ENCODE peak calls at places on chromosome 13, in nine cellular contexts. G, A, R, P, W, E, U, V and N are unnamed samples.

GRCh38 chr13:97057196-97057595 is 62.9 kb upstream of the OXGR1 start:
- DNase-seq in G (no peak), A (no peak), R (no peak), P (no peak), W (no peak), E (no peak), U (no peak), V (no peak), N (no peak)

GRCh38 chr13:27053235-27053884 is 118.3 kb downstream of the USP12 start:
- DNase-seq in G (no peak), A (no peak), R (peak), P (no peak), W (no peak), E (no peak), U (no peak), V (no peak), N (no peak)

GRCh38 chr13:38980628-38981078 is 10.0 kb downstream of the STOML3 start:
- DNase-seq in G (no peak), A (no peak), R (peak), P (no peak), W (no peak), E (peak), U (no peak), V (no peak), N (no peak)

GRCh38 chr13:109586509-109587346 is 199.7 kb downstream of the IRS2 start:
- DNase-seq in G (peak), A (no peak), R (peak), P (no peak), W (no peak), E (no peak), U (no peak), V (no peak), N (peak)

GRCh38 chr13:69040898-69041297 is 1066.7 kb upstream of the ATXN8OS start:
- DNase-seq in G (no peak), A (no peak), R (no peak), P (no peak), W (no peak), E (no peak), U (no peak), V (no peak), N (no peak)

GRCh38 chr13:104086205-104086604 is 1020.0 kb upstream of the SLC10A2 start:
- DNase-seq in G (no peak), A (no peak), R (no peak), P (no peak), W (no peak), E (no peak), U (no peak), V (no peak), N (no peak)

GRCh38 chr13:21483748-21484147 is 24.6 kb upstream of the ZDHHC20 start:
- DNase-seq in G (no peak), A (no peak), R (no peak), P (no peak), W (no peak), E (no peak), U (no peak), V (no peak), N (no peak)

GRCh38 chr13:26406791-26407190 is 150.7 kb upstream of the WASF3 start:
- DNase-seq in G (no peak), A (no peak), R (no peak), P (no peak), W (no peak), E (no peak), U (no peak), V (no peak), N (no peak)

GRCh38 chr13:20528451-20528850 is 2.8 kb upstream of the CRYL1 start:
- DNase-seq in G (no peak), A (no peak), R (no peak), P (no peak), W (no peak), E (no peak), U (no peak), V (no peak), N (no peak)

GRCh38 chr13:106378263-106378662 is 157.2 kb downstream of the EFNB2 start:
- DNase-seq in G (no peak), A (no peak), R (no peak), P (no peak), W (no peak), E (no peak), U (no peak), V (no peak), N (no peak)

GRCh38 chr13:111612918-111613317 is 292.5 kb downstream of the TEX29 start:
- DNase-seq in G (no peak), A (no peak), R (no peak), P (no peak), W (no peak), E (no peak), U (no peak), V (no peak), N (no peak)

GRCh38 chr13:42255854-42256253 is 16.1 kb upstream of the AKAP11 start:
- DNase-seq in G (no peak), A (no peak), R (no peak), P (no peak), W (no peak), E (no peak), U (no peak), V (no peak), N (no peak)

GRCh38 chr13:45792827-45793303 is 58.7 kb downstream of the SIAH3 start:
- DNase-seq in G (no peak), A (no peak), R (no peak), P (no peak), W (no peak), E (no peak), U (no peak), V (no peak), N (no peak)

GRCh38 chr13:27644302-27644701 is 22.6 kb downstream of the POLR1D start:
- DNase-seq in G (no peak), A (no peak), R (no peak), P (no peak), W (no peak), E (no peak), U (no peak), V (no peak), N (no peak)

GRCh38 chr13:23741879-23742510 is 147.2 kb downstream of the MIPEP start:
- DNase-seq in G (no peak), A (no peak), R (peak), P (no peak), W (peak), E (no peak), U (no peak), V (peak), N (no peak)

GRCh38 chr13:21837841-21838551 is 167.1 kb downstream of the FGF9 start:
- DNase-seq in G (no peak), A (no peak), R (peak), P (no peak), W (no peak), E (peak), U (no peak), V (no peak), N (no peak)

GRCh38 chr13:20993661-20994440 is 67.5 kb downstream of the LATS2 start:
- DNase-seq in G (no peak), A (no peak), R (no peak), P (no peak), W (no peak), E (no peak), U (peak), V (no peak), N (no peak)

GRCh38 chr13:71854401-71854800 is 12.6 kb downstream of the DACH1 start:
- DNase-seq in G (no peak), A (no peak), R (no peak), P (no peak), W (no peak), E (no peak), U (no peak), V (no peak), N (no peak)

GRCh38 chr13:105069106-105069505 is 1466.4 kb downstream of the EFNB2 start:
- DNase-seq in G (no peak), A (no peak), R (no peak), P (no peak), W (no peak), E (no peak), U (no peak), V (no peak), N (no peak)

GRCh38 chr13:28137556-28137955 is 789 bp upstream of the PAN3 start:
- DNase-seq in G (no peak), A (no peak), R (no peak), P (no peak), W (no peak), E (peak), U (peak), V (no peak), N (no peak)

GRCh38 chr13:101202590-101202989 is 213.7 kb downstream of the NALCN start:
- DNase-seq in G (no peak), A (no peak), R (peak), P (no peak), W (no peak), E (no peak), U (no peak), V (peak), N (no peak)

GRCh38 chr13:24719139-24719538 is 38.9 kb downstream of the ATP12A start:
- DNase-seq in G (no peak), A (no peak), R (no peak), P (no peak), W (no peak), E (no peak), U (no peak), V (no peak), N (no peak)

GRCh38 chr13:23433171-23434153 is at the start of gene SACS:
- DNase-seq in G (peak), A (peak), R (peak), P (peak), W (peak), E (peak), U (no peak), V (no peak), N (no peak)

GRCh38 chr13:37595162-37595561 is 3.4 kb downstream of the POSTN start:
- DNase-seq in G (no peak), A (no peak), R (no peak), P (no peak), W (no peak), E (no peak), U (no peak), V (no peak), N (no peak)

GRCh38 chr13:98083507-98083906 is 59.4 kb upstream of the FARP1 start:
- DNase-seq in G (no peak), A (no peak), R (no peak), P (no peak), W (no peak), E (no peak), U (no peak), V (no peak), N (no peak)

GRCh38 chr13:73598021-73598712 is 536.0 kb downstream of the KLF12 start:
- DNase-seq in G (no peak), A (no peak), R (no peak), P (no peak), W (no peak), E (no peak), U (no peak), V (no peak), N (no peak)

GRCh38 chr13:93283255-93283654 is 56.6 kb downstream of the GPC6 start:
- DNase-seq in G (no peak), A (no peak), R (no peak), P (no peak), W (no peak), E (no peak), U (no peak), V (no peak), N (no peak)

GRCh38 chr13:79966502-79966901 is 374.4 kb downstream of the SPRY2 start:
- DNase-seq in G (no peak), A (no peak), R (peak), P (no peak), W (no peak), E (no peak), U (no peak), V (no peak), N (no peak)

GRCh38 chr13:100340865-100341264 is 247.7 kb downstream of the GGACT start:
- DNase-seq in G (no peak), A (no peak), R (no peak), P (no peak), W (no peak), E (no peak), U (no peak), V (no peak), N (no peak)

GRCh38 chr13:23666576-23666975 is 96.4 kb downstream of the TNFRSF19 start:
- DNase-seq in G (no peak), A (no peak), R (no peak), P (no peak), W (no peak), E (no peak), U (no peak), V (no peak), N (no peak)

GRCh38 chr13:106133025-106133424 is 402.4 kb downstream of the EFNB2 start:
- DNase-seq in G (no peak), A (no peak), R (no peak), P (no peak), W (no peak), E (no peak), U (no peak), V (no peak), N (no peak)

GRCh38 chr13:49219647-49220034 is 497 bp upstream of the MLNR start:
- DNase-seq in G (no peak), A (no peak), R (no peak), P (no peak), W (no peak), E (no peak), U (no peak), V (no peak), N (no peak)

GRCh38 chr13:110677731-110678545 is 28.0 kb downstream of the CARS2 start:
- DNase-seq in G (no peak), A (no peak), R (no peak), P (no peak), W (no peak), E (no peak), U (no peak), V (no peak), N (no peak)

GRCh38 chr13:39685652-39686051 is 30.2 kb downstream of the COG6 start:
- DNase-seq in G (no peak), A (no peak), R (no peak), P (no peak), W (no peak), E (no peak), U (peak), V (peak), N (no peak)

GRCh38 chr13:62193919-62194318 is 778.3 kb upstream of the PCDH20 start:
- DNase-seq in G (no peak), A (no peak), R (peak), P (no peak), W (no peak), E (no peak), U (no peak), V (no peak), N (no peak)

GRCh38 chr13:29294869-29295268 is 300.6 kb downstream of the SLC7A1 start:
- DNase-seq in G (no peak), A (no peak), R (no peak), P (no peak), W (no peak), E (no peak), U (no peak), V (no peak), N (no peak)

GRCh38 chr13:111114362-111115050 is 604 bp upstream of the ARHGEF7 start:
- DNase-seq in G (peak), A (peak), R (peak), P (peak), W (peak), E (peak), U (no peak), V (no peak), N (peak)

GRCh38 chr13:90869580-90869979 is 477.9 kb upstream of the MIR17HG start:
- DNase-seq in G (no peak), A (no peak), R (no peak), P (no peak), W (no peak), E (no peak), U (no peak), V (no peak), N (no peak)